ENCODE peak calls at places on chromosomes 11 and 22, in four cellular contexts. One of them, this sample, is unnamed.

GRCh38 chr11:71178076-71178475 is 74.3 kb downstream of the SHANK2 start:
- DNase-seq in choroid plexus epithelial cell: no peak
- DNase-seq in AG10803: no peak
- DNase-seq in adrenal gland: no peak
- DNase-seq in this sample: no peak

GRCh38 chr22:46105494-46106278 is 44.6 kb upstream of the PPARA start:
- DNase-seq in choroid plexus epithelial cell: peak
- DNase-seq in adrenal gland: peak
- DNase-seq in AG10803: peak
- DNase-seq in this sample: peak

GRCh38 chr11:100719362-100719761 is 32.3 kb downstream of the ARHGAP42 start:
- DNase-seq in choroid plexus epithelial cell: peak
- DNase-seq in adrenal gland: peak
- DNase-seq in AG10803: peak
- DNase-seq in this sample: peak

GRCh38 chr11:121352301-121352891 is 59.8 kb downstream of the SC5D start:
- DNase-seq in AG10803: no peak
- DNase-seq in adrenal gland: no peak
- DNase-seq in choroid plexus epithelial cell: no peak
- DNase-seq in this sample: no peak

GRCh38 chr11:26575946-26576345 is 3.9 kb upstream of the MUC15 start:
- DNase-seq in choroid plexus epithelial cell: peak
- DNase-seq in adrenal gland: no peak
- DNase-seq in AG10803: no peak
- DNase-seq in this sample: peak

GRCh38 chr11:862704-863388 is 20.2 kb downstream of the TSPAN4 start:
- DNase-seq in choroid plexus epithelial cell: no peak
- DNase-seq in AG10803: no peak
- DNase-seq in adrenal gland: no peak
- DNase-seq in this sample: no peak

GRCh38 chr11:45093761-45094455 is 52.5 kb upstream of the PRDM11 start:
- DNase-seq in adrenal gland: no peak
- DNase-seq in AG10803: no peak
- DNase-seq in choroid plexus epithelial cell: no peak
- DNase-seq in this sample: no peak

GRCh38 chr11:122954455-122954854 is 27.2 kb downstream of the BSX start:
- DNase-seq in AG10803: no peak
- DNase-seq in choroid plexus epithelial cell: no peak
- DNase-seq in adrenal gland: no peak
- DNase-seq in this sample: no peak

GRCh38 chr11:106156290-106156937 is 79.0 kb downstream of the AASDHPPT start:
- DNase-seq in choroid plexus epithelial cell: peak
- DNase-seq in adrenal gland: peak
- DNase-seq in AG10803: peak
- DNase-seq in this sample: peak

GRCh38 chr11:34514597-34514996 is 1.0 kb upstream of the ELF5 start:
- DNase-seq in adrenal gland: no peak
- DNase-seq in choroid plexus epithelial cell: no peak
- DNase-seq in AG10803: no peak
- DNase-seq in this sample: no peak
- H3K4me3 ChIP-seq in adrenal gland: no peak
- H3K4me3 ChIP-seq in choroid plexus epithelial cell: no peak
- H3K4me3 ChIP-seq in AG10803: no peak
- H3K4me3 ChIP-seq in this sample: no peak

GRCh38 chr22:50262973-50263617 is 1.6 kb upstream of the MAPK12 start:
- DNase-seq in choroid plexus epithelial cell: no peak
- DNase-seq in AG10803: no peak
- DNase-seq in adrenal gland: no peak
- DNase-seq in this sample: no peak

GRCh38 chr22:50260434-50260800 is 1.1 kb downstream of the MAPK12 start:
- DNase-seq in choroid plexus epithelial cell: no peak
- DNase-seq in adrenal gland: no peak
- DNase-seq in AG10803: no peak
- DNase-seq in this sample: no peak

GRCh38 chr22:50262460-50262911 is 1.0 kb upstream of the MAPK12 start:
- DNase-seq in adrenal gland: no peak
- DNase-seq in AG10803: no peak
- DNase-seq in choroid plexus epithelial cell: no peak
- DNase-seq in this sample: no peak

GRCh38 chr22:50260801-50261614 is 475 bp downstream of the MAPK12 start:
- DNase-seq in AG10803: peak
- DNase-seq in choroid plexus epithelial cell: peak
- DNase-seq in adrenal gland: peak
- DNase-seq in this sample: peak

DNA sequence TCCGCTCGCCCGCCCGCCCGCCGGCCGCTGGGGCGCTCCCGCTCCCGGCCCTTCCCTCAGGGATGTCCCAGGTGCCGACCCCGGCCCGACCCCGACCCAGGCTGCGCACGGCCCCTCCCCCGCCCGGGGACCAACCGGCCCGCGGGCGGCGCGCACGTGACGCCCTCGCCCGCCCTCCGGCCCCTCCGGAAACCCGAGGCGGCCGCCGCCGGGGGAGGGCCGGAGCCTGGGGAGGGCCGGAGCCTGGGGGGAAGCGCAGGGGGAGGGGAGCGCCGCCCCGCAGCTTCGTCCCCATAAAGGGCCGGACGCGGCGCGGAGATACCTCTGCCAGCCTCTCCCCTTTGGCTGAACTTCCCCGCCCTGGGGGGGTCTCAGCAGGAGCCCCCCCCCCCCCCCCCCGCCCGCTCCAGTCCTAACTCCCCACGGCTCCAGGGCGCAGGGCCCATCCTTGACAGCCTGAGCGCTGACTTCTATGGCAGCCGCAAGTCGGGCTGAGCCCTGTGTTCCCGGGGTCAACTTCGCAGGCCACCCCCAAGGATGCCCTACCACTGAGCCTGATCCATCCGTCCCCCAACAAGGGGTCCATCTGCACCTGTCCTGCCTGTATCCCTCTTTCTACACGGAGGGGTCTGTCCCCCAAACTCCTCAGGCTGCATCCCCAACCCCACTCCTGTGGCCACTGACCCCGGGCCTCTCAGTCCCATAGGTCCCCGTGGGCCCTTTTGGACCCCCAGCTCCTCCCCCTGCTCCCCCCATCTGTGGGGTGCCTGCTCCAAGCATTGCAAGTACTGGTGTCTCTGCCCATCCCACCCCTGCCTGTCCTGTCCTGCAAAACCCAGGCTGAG is at the start of gene MAPK12:
- DNase-seq in adrenal gland: no peak
- DNase-seq in choroid plexus epithelial cell: peak
- DNase-seq in AG10803: no peak
- DNase-seq in this sample: peak
- TF ChIP-seq CTCF in adrenal gland: no peak
- TF ChIP-seq CTCF in choroid plexus epithelial cell: no peak
- TF ChIP-seq CTCF in AG10803: no peak
- TF ChIP-seq CTCF in this sample: no peak

DNA sequence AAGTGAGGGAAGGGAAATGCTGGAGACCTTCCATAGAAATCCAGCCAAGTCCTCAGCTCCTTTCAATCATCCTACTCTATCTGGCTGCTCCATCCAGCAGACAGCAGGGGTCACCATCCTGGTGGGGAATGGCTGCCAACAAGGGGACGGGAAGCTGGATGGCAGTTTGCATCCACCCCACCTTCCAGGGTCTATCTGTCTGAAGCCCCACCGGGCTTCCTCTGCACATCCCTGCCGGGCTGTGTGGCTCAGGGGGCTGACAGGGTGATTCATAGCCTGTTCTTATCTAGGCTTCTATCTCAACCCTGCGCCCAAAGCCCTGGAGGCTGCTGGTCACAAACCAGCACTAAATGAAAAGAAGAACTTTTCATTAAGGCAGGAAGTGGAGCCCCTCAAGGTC is 1.1 kb downstream of the SYTL2 start:
- DNase-seq in adrenal gland: peak
- DNase-seq in AG10803: no peak
- DNase-seq in choroid plexus epithelial cell: no peak
- DNase-seq in this sample: no peak
- H3K4me3 ChIP-seq in adrenal gland: peak
- H3K4me3 ChIP-seq in AG10803: peak
- H3K4me3 ChIP-seq in choroid plexus epithelial cell: no peak
- H3K4me3 ChIP-seq in this sample: no peak

GRCh38 chr22:33792837-33793236 is 127.4 kb downstream of the LARGE1 start:
- DNase-seq in AG10803: peak
- DNase-seq in adrenal gland: no peak
- DNase-seq in choroid plexus epithelial cell: no peak
- DNase-seq in this sample: no peak

GRCh38 chr22:33793464-33793863 is 126.8 kb downstream of the LARGE1 start:
- DNase-seq in adrenal gland: no peak
- DNase-seq in choroid plexus epithelial cell: no peak
- DNase-seq in AG10803: no peak
- DNase-seq in this sample: no peak

GRCh38 chr22:33798401-33798800 is 121.9 kb downstream of the LARGE1 start:
- DNase-seq in AG10803: peak
- DNase-seq in choroid plexus epithelial cell: no peak
- DNase-seq in adrenal gland: peak
- DNase-seq in this sample: no peak

GRCh38 chr22:33796494-33796893 is 123.8 kb downstream of the LARGE1 start:
- DNase-seq in adrenal gland: no peak
- DNase-seq in AG10803: no peak
- DNase-seq in choroid plexus epithelial cell: no peak
- DNase-seq in this sample: no peak
- TF ChIP-seq CTCF in adrenal gland: peak
- TF ChIP-seq CTCF in AG10803: no peak
- TF ChIP-seq CTCF in choroid plexus epithelial cell: no peak
- TF ChIP-seq CTCF in this sample: no peak